ENCODE peak calls at places on chromosomes 2 and 18, in six cellular contexts. Y is OCI-M1, H is EH, F is GM23248, S is endothelial cell, R is NCI-H2171. Q is an unnamed sample.

GRCh38 chr2:146661494-146662096 is 1183.2 kb upstream of the ACVR2A start:
- DNase-seq in Y (peak; percentile 48), H (peak; percentile 54), F (peak; percentile 69), S (peak; percentile 11), R (peak; percentile 62), Q (no peak)

GRCh38 chr2:58207189-58207588 is 33.9 kb downstream of the FANCL start:
- DNase-seq in Y (no peak), H (no peak), F (no peak), S (no peak), R (no peak), Q (no peak)

GRCh38 chr2:26574066-26574899 is 66.9 kb downstream of the CIB4 start:
- DNase-seq in Y (no peak), H (no peak), F (no peak), S (no peak), R (no peak), Q (no peak)

GRCh38 chr2:74046441-74046840 is 61.7 kb downstream of the TET3 start:
- DNase-seq in Y (no peak), H (no peak), F (no peak), S (no peak), R (no peak), Q (no peak)

GRCh38 chr2:68469935-68470334 is 2.5 kb downstream of the APLF start:
- DNase-seq in Y (no peak), H (no peak), F (peak; percentile 14), S (no peak), R (no peak), Q (no peak)

GRCh38 chr18:71849407-71849806 is 694.7 kb downstream of the CBLN2 start:
- DNase-seq in Y (peak; percentile 3), H (no peak), F (no peak), S (no peak), R (no peak), Q (no peak)

GRCh38 chr2:100786297-100786658 is 33.7 kb upstream of the NPAS2 start:
- DNase-seq in Y (no peak), H (peak; percentile 95), F (peak; percentile 89), S (no peak), R (no peak), Q (no peak)

GRCh38 chr2:182577816-182578215 is 138.2 kb upstream of the DNAJC10 start:
- DNase-seq in Y (no peak), H (no peak), F (no peak), S (no peak), R (no peak), Q (no peak)

GRCh38 chr2:234555616-234556249 is 58.9 kb upstream of the ARL4C start:
- DNase-seq in Y (no peak), H (peak; percentile 69), F (no peak), S (no peak), R (no peak), Q (no peak)

GRCh38 chr2:61707984-61708852 is 145.6 kb downstream of the FAM161A start:
- DNase-seq in Y (peak; percentile 11), H (peak; percentile 45), F (peak; percentile 40), S (no peak), R (peak; percentile 80), Q (peak; percentile 22)

GRCh38 chr2:70608373-70608772 is 54.7 kb upstream of the TGFA start:
- DNase-seq in Y (no peak), H (no peak), F (no peak), S (no peak), R (no peak), Q (no peak)

GRCh38 chr2:202158796-202159195 is 79.6 kb downstream of the SUMO1 start:
- DNase-seq in Y (peak; percentile 49), H (peak; percentile 55), F (peak; percentile 43), S (no peak), R (no peak), Q (no peak)

GRCh38 chr2:101251844-101252407 is 760 bp upstream of the CNOT11 start:
- DNase-seq in Y (no peak), H (peak; percentile 2), F (no peak), S (peak; percentile 22), R (peak; percentile 76), Q (no peak)

GRCh38 chr2:6770006-6770405 is 95.7 kb downstream of the CMPK2 start:
- DNase-seq in Y (no peak), H (no peak), F (no peak), S (no peak), R (no peak), Q (no peak)

GRCh38 chr18:27871731-27872130 is 305.2 kb downstream of the CDH2 start:
- DNase-seq in Y (no peak), H (no peak), F (no peak), S (no peak), R (peak; percentile 86), Q (no peak)

GRCh38 chr18:36580266-36580665 is 248.5 kb downstream of the TPGS2 start:
- DNase-seq in Y (no peak), H (peak; percentile 70), F (peak; percentile 78), S (no peak), R (no peak), Q (no peak)

GRCh38 chr18:58061349-58061748 is 17.3 kb downstream of the NEDD4L start:
- DNase-seq in Y (no peak), H (no peak), F (no peak), S (no peak), R (no peak), Q (no peak)

GRCh38 chr18:9552189-9552588 is 62.2 kb downstream of the PPP4R1 start:
- DNase-seq in Y (no peak), H (no peak), F (no peak), S (no peak), R (no peak), Q (no peak)

GRCh38 chr18:26655614-26656400 is 107.5 kb upstream of the KCTD1 start:
- DNase-seq in Y (no peak), H (peak; percentile 30), F (peak; percentile 75), S (peak; percentile 58), R (peak; percentile 57), Q (peak; percentile 40)

GRCh38 chr18:28178720-28179119 is 1.8 kb upstream of the CDH2 start:
- DNase-seq in Y (no peak), H (peak; percentile 80), F (peak; percentile 67), S (no peak), R (no peak), Q (no peak)

GRCh38 chr2:127107622-127107999 is 657 bp upstream of the BIN1 start:
- DNase-seq in Y (no peak), H (no peak), F (no peak), S (no peak), R (no peak), Q (peak; percentile 73)

GRCh38 chr2:232622563-232622962 is 10.8 kb upstream of the EFHD1 start:
- DNase-seq in Y (no peak), H (no peak), F (no peak), S (no peak), R (no peak), Q (no peak)

GRCh38 chr2:152600051-152600657 is 117.1 kb downstream of the PRPF40A start:
- DNase-seq in Y (no peak), H (no peak), F (no peak), S (no peak), R (no peak), Q (no peak)